ENCODE peak calls at places on chromosomes 12 and 14, in nine cellular contexts. Y is left ventricle myocardium inferior, C is brain microvascular endothelial cell, I is AG04450, B is astrocyte of the cerebellum, A is AG09309, T is neural progenitor cell, H is heart right ventricle, Z is heart left ventricle. S is an unnamed sample.

GRCh38 chr12:107631715-107632114 is 53.9 kb upstream of the PWP1 start:
- DNase-seq in I (no peak), Z (no peak), A (no peak), C (no peak), B (no peak), H (no peak), Y (no peak), T (no peak), S (no peak)

GRCh38 chr12:76696186-76696585 is 67.7 kb upstream of the ZDHHC17 start:
- DNase-seq in Y (no peak), I (no peak), Z (no peak), C (no peak), H (no peak), A (no peak), B (no peak), T (no peak), S (no peak)

GRCh38 chr12:79360936-79361335 is 329.8 kb downstream of the PAWR start:
- DNase-seq in Y (no peak), C (no peak), H (no peak), T (no peak), A (no peak), Z (no peak), I (no peak), B (no peak), S (no peak)

GRCh38 chr14:90739318-90740077 is 76.7 kb downstream of the TTC7B start:
- DNase-seq in T (no peak), B (no peak), H (no peak), Z (no peak), C (no peak), Y (no peak), A (no peak), I (no peak), S (no peak)

GRCh38 chr12:5586201-5586600 is 154.3 kb downstream of the NTF3 start:
- DNase-seq in Z (no peak), Y (no peak), B (no peak), I (no peak), H (no peak), T (peak), C (peak), A (peak), S (peak)

GRCh38 chr12:59044791-59045190 is 124.5 kb upstream of the LRIG3 start:
- DNase-seq in B (no peak), C (no peak), Z (no peak), A (no peak), H (no peak), Y (no peak), I (no peak), T (no peak), S (no peak)

GRCh38 chr14:63438065-63438757 is 105.0 kb downstream of the PPP2R5E start:
- DNase-seq in C (peak), Y (peak), A (peak), H (peak), I (peak), T (no peak), Z (peak), B (peak), S (peak)

GRCh38 chr12:96193725-96194571 is at the start of gene ELK3:
- DNase-seq in A (no peak), B (peak), Y (peak), T (peak), H (peak), I (no peak), C (peak), Z (peak), S (no peak)

GRCh38 chr14:64465208-64465821 is at the start of gene AKAP5:
- DNase-seq in T (peak), Y (peak), C (no peak), H (peak), Z (peak), A (no peak), B (no peak), I (no peak), S (no peak)

GRCh38 chr14:41541333-41541732 is 65.3 kb upstream of the LRFN5 start:
- DNase-seq in Z (no peak), A (no peak), C (no peak), Y (no peak), B (no peak), H (no peak), I (no peak), T (no peak), S (no peak)

GRCh38 chr12:98767248-98767647 is 122.2 kb downstream of the APAF1 start:
- DNase-seq in Y (no peak), H (no peak), Z (no peak), B (no peak), C (no peak), I (no peak), A (no peak), T (no peak), S (no peak)

GRCh38 chr12:6056406-6057211 is 67.9 kb downstream of the VWF start:
- DNase-seq in C (no peak), A (no peak), Z (no peak), Y (no peak), T (peak), B (no peak), H (no peak), I (no peak), S (no peak)

GRCh38 chr12:106249411-106250135 is 1.8 kb upstream of the CKAP4 start:
- DNase-seq in H (no peak), Z (no peak), C (no peak), I (no peak), A (no peak), B (no peak), Y (no peak), T (no peak), S (no peak)

GRCh38 chr14:24741871-24742270 is 107.9 kb upstream of the GZMB start:
- DNase-seq in C (no peak), I (no peak), B (peak), T (no peak), H (no peak), Y (no peak), A (peak), Z (no peak), S (peak)

GRCh38 chr14:103059556-103059955 is 2.2 kb upstream of the CDC42BPB start:
- DNase-seq in B (no peak), C (no peak), Z (no peak), Y (no peak), A (no peak), H (no peak), I (no peak), T (no peak), S (no peak)
- H3K4me3 ChIP-seq in B (no peak), C (no peak), Z (no peak), Y (no peak), A (no peak), H (no peak), I (no peak), T (no peak), S (no peak)

DNA sequence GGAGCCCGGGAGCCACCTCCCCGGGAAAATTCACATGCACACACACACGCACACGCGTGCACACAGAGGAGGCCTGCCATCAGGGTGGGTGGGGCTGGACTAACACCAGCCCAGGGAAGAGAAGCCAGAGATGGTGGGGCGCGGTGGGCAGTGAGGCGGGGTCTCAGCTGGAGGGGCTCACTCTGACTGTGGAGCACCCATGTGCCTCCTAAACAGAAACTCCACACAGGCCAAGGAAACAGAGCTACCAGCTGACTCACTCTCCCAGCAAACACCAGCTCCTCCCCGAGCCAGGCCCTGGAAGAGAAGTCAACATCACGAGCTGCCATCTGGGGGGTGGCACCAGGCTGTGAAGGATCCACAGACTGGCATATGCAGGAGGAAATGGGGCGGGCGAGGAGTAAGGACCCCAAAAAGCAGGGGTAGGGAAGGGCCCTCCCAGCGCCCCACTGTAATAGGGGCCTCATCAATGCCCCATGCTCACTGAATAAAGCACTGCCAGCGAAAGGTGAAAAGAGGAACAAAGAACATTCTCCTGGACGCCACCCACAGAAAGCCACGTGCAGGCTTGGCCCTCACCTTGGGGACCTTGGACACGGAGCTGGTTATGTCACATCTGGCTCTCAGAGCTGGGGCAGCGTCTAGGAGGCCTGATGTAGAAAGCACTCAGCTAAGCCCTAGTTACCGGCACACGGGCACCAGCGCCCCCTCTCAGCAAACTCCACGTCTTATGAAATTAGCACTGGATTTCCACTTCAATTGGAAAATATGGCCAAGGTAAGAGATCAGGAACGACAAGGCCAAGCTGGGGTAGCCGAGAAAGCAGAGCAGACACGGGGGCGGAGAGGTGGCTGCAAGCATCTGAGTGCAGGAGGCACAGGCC is 8.4 kb upstream of the INF2 start:
- DNase-seq in Z (peak), A (peak), B (no peak), Y (peak), I (no peak), H (no peak), T (peak), C (peak), S (no peak)
- TF ChIP-seq CTCF in Z (no peak), A (peak), B (peak), Y (no peak), I (peak), H (peak), T (peak), C (peak), S (peak)

GRCh38 chr14:103072595-103073366 is 11.2 kb upstream of the LBHD2 start:
- DNase-seq in H (no peak), I (no peak), T (no peak), B (no peak), A (no peak), Y (no peak), Z (no peak), C (no peak), S (no peak)

GRCh38 chr14:103073876-103074698 is 9.9 kb upstream of the LBHD2 start:
- DNase-seq in Z (no peak), C (no peak), T (no peak), B (no peak), A (no peak), I (no peak), Y (peak), H (no peak), S (no peak)

GRCh38 chr14:103073367-103073875 is 10.6 kb upstream of the LBHD2 start:
- DNase-seq in A (no peak), B (no peak), Z (no peak), I (no peak), Y (peak), H (no peak), C (no peak), T (no peak), S (no peak)

GRCh38 chr14:103071544-103072251 is 12.3 kb upstream of the LBHD2 start:
- DNase-seq in A (no peak), Y (no peak), C (no peak), H (no peak), T (peak), Z (no peak), B (no peak), I (no peak), S (no peak)

GRCh38 chr14:103074699-103075341 is 9.2 kb upstream of the LBHD2 start:
- DNase-seq in Z (peak), H (peak), T (no peak), Y (peak), A (no peak), I (no peak), C (no peak), B (no peak), S (no peak)
- H3K4me3 ChIP-seq in Z (peak), H (peak), T (peak), Y (peak), A (no peak), I (no peak), C (no peak), B (peak), S (peak)

DNA sequence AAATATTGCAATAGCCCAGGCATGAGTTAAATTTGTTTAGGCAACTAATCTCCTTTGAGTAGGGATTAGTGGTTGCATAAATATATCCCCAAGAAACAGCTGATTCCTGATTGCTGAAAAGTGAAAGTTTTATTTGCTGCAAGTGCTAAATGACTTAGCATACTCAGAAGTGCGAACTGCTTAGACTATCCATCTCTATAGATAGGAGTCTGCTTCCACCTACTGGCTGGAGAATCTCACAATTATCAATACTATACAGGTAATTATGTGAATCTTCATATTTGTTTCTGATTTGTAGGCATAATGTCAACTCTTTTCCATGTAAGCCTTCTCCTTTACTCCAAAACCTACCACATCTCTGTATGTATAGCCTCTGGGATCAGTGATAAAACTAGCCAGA is 11.9 kb upstream of the SLCO1B3 start:
- DNase-seq in B (peak), H (no peak), T (peak), Z (no peak), I (no peak), C (peak), A (no peak), Y (no peak), S (no peak)
- TF ChIP-seq CTCF in B (peak), H (peak), T (peak), Z (no peak), I (no peak), C (no peak), A (peak), Y (peak), S (no peak)

DNA sequence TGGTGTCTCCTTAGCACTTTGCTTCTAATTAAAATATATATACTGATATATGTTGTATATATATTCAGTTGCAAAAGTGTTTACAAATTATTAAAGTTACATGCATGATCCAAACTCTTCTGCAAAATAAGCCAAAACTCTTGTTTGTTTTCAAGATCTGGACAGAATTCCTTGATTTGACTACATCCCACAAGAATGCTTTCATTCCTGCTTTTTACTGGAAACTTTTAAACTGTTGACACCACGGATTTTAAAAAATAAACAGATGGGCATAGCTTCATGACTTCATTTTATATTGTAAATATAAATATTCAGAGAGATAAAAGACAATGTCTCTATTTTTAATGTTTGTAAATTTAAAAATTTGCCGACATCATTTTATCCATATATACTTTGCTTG is 134.2 kb upstream of the DCN start:
- DNase-seq in A (no peak), H (no peak), C (no peak), Y (no peak), B (no peak), I (peak), T (no peak), Z (no peak), S (no peak)
- H3K4me3 ChIP-seq in A (no peak), H (no peak), C (no peak), Y (no peak), B (no peak), I (no peak), T (no peak), Z (no peak), S (no peak)

GRCh38 chr12:49195734-49196133 is 6.9 kb upstream of the TUBA1A start:
- DNase-seq in I (no peak), T (no peak), A (no peak), B (no peak), C (no peak), Z (no peak), H (no peak), Y (no peak), S (no peak)

GRCh38 chr12:49201595-49202295 is 12.9 kb upstream of the TUBA1A start:
- DNase-seq in Y (no peak), C (peak), Z (peak), I (no peak), T (peak), A (peak), H (no peak), B (no peak), S (no peak)

GRCh38 chr12:49198431-49199155 is 9.7 kb upstream of the TUBA1A start:
- DNase-seq in Z (peak), I (peak), A (peak), B (peak), C (peak), Y (peak), H (peak), T (peak), S (peak)

GRCh38 chr12:49206389-49206788 is 17.5 kb upstream of the TUBA1A start:
- DNase-seq in Z (no peak), T (no peak), I (no peak), H (no peak), B (no peak), A (no peak), Y (no peak), C (no peak), S (no peak)

GRCh38 chr12:49200882-49201594 is 12.2 kb upstream of the TUBA1A start:
- DNase-seq in C (peak), A (peak), B (peak), T (no peak), Z (no peak), H (no peak), Y (no peak), I (no peak), S (no peak)
- TF ChIP-seq CTCF in C (no peak), A (no peak), B (no peak), T (no peak), Z (no peak), H (no peak), Y (no peak), I (no peak), S (no peak)

DNA sequence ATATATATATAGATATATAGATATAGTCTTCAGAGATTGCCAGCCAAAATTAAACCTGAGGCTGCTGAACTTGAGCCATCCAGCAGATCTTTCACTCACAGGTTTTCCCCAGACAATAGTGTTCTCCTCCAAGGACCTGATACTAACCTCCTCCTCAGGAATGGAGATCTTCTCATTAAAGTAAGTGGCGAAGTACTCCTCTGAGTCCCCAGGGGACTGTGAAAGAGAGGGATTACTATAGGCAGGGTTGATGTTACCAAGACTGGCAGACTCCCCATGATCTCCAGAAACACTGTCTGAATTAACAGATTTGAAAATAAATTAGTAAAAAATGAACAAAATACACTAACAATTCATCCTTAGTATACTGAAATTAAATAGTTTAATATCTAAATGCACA is 17.9 kb downstream of the SLC11A2 start:
- DNase-seq in H (no peak), A (no peak), Z (no peak), B (no peak), I (no peak), Y (no peak), T (no peak), C (no peak), S (no peak)
- H3K4me3 ChIP-seq in H (peak), A (no peak), Z (no peak), B (no peak), I (no peak), Y (peak), T (no peak), C (no peak), S (no peak)

GRCh38 chr12:104827587-104827986 is 130.5 kb downstream of the SLC41A2 start:
- DNase-seq in Z (no peak), B (no peak), Y (no peak), I (no peak), H (no peak), T (peak), C (no peak), A (no peak), S (no peak)

GRCh38 chr12:104828015-104828414 is 130.1 kb downstream of the SLC41A2 start:
- DNase-seq in H (peak), T (no peak), Z (peak), A (no peak), B (no peak), C (no peak), I (no peak), Y (peak), S (no peak)

GRCh38 chr12:104823985-104824441 is 134.1 kb downstream of the SLC41A2 start:
- DNase-seq in T (no peak), B (no peak), Y (no peak), Z (no peak), H (peak), C (no peak), I (no peak), A (no peak), S (no peak)

GRCh38 chr12:104825408-104825807 is 132.7 kb downstream of the SLC41A2 start:
- DNase-seq in C (peak), Z (no peak), A (no peak), I (no peak), H (no peak), B (no peak), Y (no peak), T (peak), S (no peak)
- TF ChIP-seq CTCF in C (peak), Z (peak), A (peak), I (peak), H (no peak), B (no peak), Y (no peak), T (peak), S (peak)

DNA sequence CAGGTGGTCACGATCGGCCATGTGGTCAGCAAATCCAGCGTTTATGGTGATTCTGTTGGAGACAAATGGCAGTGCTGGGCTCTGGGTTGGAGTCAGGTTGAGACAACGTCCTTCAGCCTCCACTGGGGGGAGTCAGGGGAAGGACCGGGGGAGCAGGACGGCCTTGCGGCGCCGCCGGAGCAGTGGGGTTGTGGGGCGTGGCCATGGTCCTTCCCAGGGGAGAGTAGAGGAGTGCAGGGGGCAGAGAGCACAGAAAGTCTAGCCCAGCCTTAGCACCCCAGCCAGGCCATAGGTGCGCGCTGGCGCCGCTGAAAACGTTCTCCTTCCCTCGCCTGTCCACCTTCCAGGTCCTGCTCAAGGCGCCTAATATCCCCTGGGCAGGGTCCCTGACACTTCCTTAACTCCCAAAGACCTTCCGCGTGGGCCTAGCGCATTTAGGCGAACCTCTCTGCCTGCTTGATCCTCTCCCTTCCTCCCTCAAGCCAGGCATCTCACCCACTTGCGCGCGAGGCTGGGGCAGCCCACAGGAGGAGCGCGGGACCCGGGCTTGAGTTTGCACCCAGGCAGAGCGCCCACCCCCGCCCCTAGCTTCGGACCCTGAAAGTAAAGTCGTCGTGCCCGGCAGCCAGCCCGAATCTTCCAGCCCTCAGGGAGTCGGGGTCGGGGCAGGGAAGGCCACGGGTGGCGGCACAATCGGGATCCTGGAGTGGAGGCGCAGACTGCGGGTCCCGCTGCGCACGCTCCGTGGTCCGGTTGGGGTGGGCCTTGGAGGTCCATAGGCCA is 3.1 kb upstream of the KIF26A start:
- DNase-seq in T (peak), C (no peak), Z (no peak), A (no peak), B (no peak), H (peak), Y (peak), I (no peak), S (no peak)
- H3K4me3 ChIP-seq in T (peak), C (no peak), Z (peak), A (no peak), B (no peak), H (no peak), Y (peak), I (no peak), S (peak)